ENCODE peak calls at places on chromosomes 1 and 21, in six cellular contexts. One of them, this sample, is unnamed.

GRCh38 chr1:210323957-210324356 is 4.7 kb upstream of the HHAT start:
- DNase-seq in activated CD4-positive, alpha-beta memory T cell treated with anti-CD3 and anti-CD28 coated beads for 36 hours: no peak
- DNase-seq in activated CD4-positive, CD25-positive, alpha-beta regulatory T cell treated with anti-CD3 and anti-CD28 coated beads, Interleukin-2, amount 50 U/mL, for 72 hours: no peak
- DNase-seq in stimulated activated CD4-positive, alpha-beta T cell treated with anti-CD3 and anti-CD28 coated beads, Interleukin-15, amount 100 ng/mL, for 1 hour: no peak
- DNase-seq in left ventricle myocardium superior: no peak
- DNase-seq in IMR-90: no peak
- DNase-seq in this sample: no peak

GRCh38 chr1:152442765-152443164 is 28.7 kb upstream of the CRNN start:
- DNase-seq in left ventricle myocardium superior: no peak
- DNase-seq in IMR-90: no peak
- DNase-seq in activated CD4-positive, alpha-beta memory T cell treated with anti-CD3 and anti-CD28 coated beads for 36 hours: no peak
- DNase-seq in stimulated activated CD4-positive, alpha-beta T cell treated with anti-CD3 and anti-CD28 coated beads, Interleukin-15, amount 100 ng/mL, for 1 hour: no peak
- DNase-seq in activated CD4-positive, CD25-positive, alpha-beta regulatory T cell treated with anti-CD3 and anti-CD28 coated beads, Interleukin-2, amount 50 U/mL, for 72 hours: no peak
- DNase-seq in this sample: no peak

GRCh38 chr1:16888806-16889178 is 7.0 kb upstream of the RNU1-2 start:
- DNase-seq in stimulated activated CD4-positive, alpha-beta T cell treated with anti-CD3 and anti-CD28 coated beads, Interleukin-15, amount 100 ng/mL, for 1 hour: no peak
- DNase-seq in IMR-90: no peak
- DNase-seq in activated CD4-positive, alpha-beta memory T cell treated with anti-CD3 and anti-CD28 coated beads for 36 hours: no peak
- DNase-seq in activated CD4-positive, CD25-positive, alpha-beta regulatory T cell treated with anti-CD3 and anti-CD28 coated beads, Interleukin-2, amount 50 U/mL, for 72 hours: no peak
- DNase-seq in left ventricle myocardium superior: no peak
- DNase-seq in this sample: no peak

GRCh38 chr1:52534928-52535764 is 17.7 kb downstream of the TUT4 start:
- DNase-seq in stimulated activated CD4-positive, alpha-beta T cell treated with anti-CD3 and anti-CD28 coated beads, Interleukin-15, amount 100 ng/mL, for 1 hour: no peak
- DNase-seq in IMR-90: peak
- DNase-seq in activated CD4-positive, CD25-positive, alpha-beta regulatory T cell treated with anti-CD3 and anti-CD28 coated beads, Interleukin-2, amount 50 U/mL, for 72 hours: no peak
- DNase-seq in activated CD4-positive, alpha-beta memory T cell treated with anti-CD3 and anti-CD28 coated beads for 36 hours: no peak
- DNase-seq in left ventricle myocardium superior: no peak
- DNase-seq in this sample: no peak

GRCh38 chr1:16924216-16924918 is 2.6 kb downstream of the CROCC start:
- DNase-seq in left ventricle myocardium superior: no peak
- DNase-seq in activated CD4-positive, alpha-beta memory T cell treated with anti-CD3 and anti-CD28 coated beads for 36 hours: no peak
- DNase-seq in activated CD4-positive, CD25-positive, alpha-beta regulatory T cell treated with anti-CD3 and anti-CD28 coated beads, Interleukin-2, amount 50 U/mL, for 72 hours: no peak
- DNase-seq in IMR-90: no peak
- DNase-seq in stimulated activated CD4-positive, alpha-beta T cell treated with anti-CD3 and anti-CD28 coated beads, Interleukin-15, amount 100 ng/mL, for 1 hour: no peak
- DNase-seq in this sample: no peak

GRCh38 chr1:107430540-107431228 is 289.8 kb downstream of the NTNG1 start:
- DNase-seq in IMR-90: peak
- DNase-seq in activated CD4-positive, CD25-positive, alpha-beta regulatory T cell treated with anti-CD3 and anti-CD28 coated beads, Interleukin-2, amount 50 U/mL, for 72 hours: no peak
- DNase-seq in activated CD4-positive, alpha-beta memory T cell treated with anti-CD3 and anti-CD28 coated beads for 36 hours: peak
- DNase-seq in left ventricle myocardium superior: no peak
- DNase-seq in stimulated activated CD4-positive, alpha-beta T cell treated with anti-CD3 and anti-CD28 coated beads, Interleukin-15, amount 100 ng/mL, for 1 hour: no peak
- DNase-seq in this sample: peak

GRCh38 chr1:24206516-24207394 is 19.7 kb upstream of the IFNLR1 start:
- DNase-seq in activated CD4-positive, CD25-positive, alpha-beta regulatory T cell treated with anti-CD3 and anti-CD28 coated beads, Interleukin-2, amount 50 U/mL, for 72 hours: no peak
- DNase-seq in left ventricle myocardium superior: no peak
- DNase-seq in IMR-90: no peak
- DNase-seq in activated CD4-positive, alpha-beta memory T cell treated with anti-CD3 and anti-CD28 coated beads for 36 hours: no peak
- DNase-seq in stimulated activated CD4-positive, alpha-beta T cell treated with anti-CD3 and anti-CD28 coated beads, Interleukin-15, amount 100 ng/mL, for 1 hour: no peak
- DNase-seq in this sample: no peak

GRCh38 chr21:45877821-45878469 is 103.6 kb upstream of the COL6A1 start:
- DNase-seq in stimulated activated CD4-positive, alpha-beta T cell treated with anti-CD3 and anti-CD28 coated beads, Interleukin-15, amount 100 ng/mL, for 1 hour: no peak
- DNase-seq in activated CD4-positive, CD25-positive, alpha-beta regulatory T cell treated with anti-CD3 and anti-CD28 coated beads, Interleukin-2, amount 50 U/mL, for 72 hours: no peak
- DNase-seq in left ventricle myocardium superior: peak
- DNase-seq in IMR-90: no peak
- DNase-seq in activated CD4-positive, alpha-beta memory T cell treated with anti-CD3 and anti-CD28 coated beads for 36 hours: no peak
- DNase-seq in this sample: no peak

GRCh38 chr1:39639333-39640130 is at the start of gene HEYL:
- DNase-seq in stimulated activated CD4-positive, alpha-beta T cell treated with anti-CD3 and anti-CD28 coated beads, Interleukin-15, amount 100 ng/mL, for 1 hour: peak
- DNase-seq in IMR-90: peak
- DNase-seq in left ventricle myocardium superior: peak
- DNase-seq in activated CD4-positive, alpha-beta memory T cell treated with anti-CD3 and anti-CD28 coated beads for 36 hours: peak
- DNase-seq in activated CD4-positive, CD25-positive, alpha-beta regulatory T cell treated with anti-CD3 and anti-CD28 coated beads, Interleukin-2, amount 50 U/mL, for 72 hours: peak
- DNase-seq in this sample: peak

GRCh38 chr1:151729966-151730291 is 8.6 kb downstream of the RIIAD1 start:
- DNase-seq in IMR-90: no peak
- DNase-seq in activated CD4-positive, CD25-positive, alpha-beta regulatory T cell treated with anti-CD3 and anti-CD28 coated beads, Interleukin-2, amount 50 U/mL, for 72 hours: no peak
- DNase-seq in stimulated activated CD4-positive, alpha-beta T cell treated with anti-CD3 and anti-CD28 coated beads, Interleukin-15, amount 100 ng/mL, for 1 hour: no peak
- DNase-seq in left ventricle myocardium superior: no peak
- DNase-seq in activated CD4-positive, alpha-beta memory T cell treated with anti-CD3 and anti-CD28 coated beads for 36 hours: no peak
- DNase-seq in this sample: no peak